ENCODE peak calls at places on chromosomes 6 and 20, in ten cellular contexts. J is GM23338; V is lower lobe of right lung; C is Peyer's patch; X is HL-60; H is A549; T is CD4-positive, alpha-beta T cell; Z is endothelial cell; L is heart left ventricle; G is pancreas. K is an unnamed sample.

GRCh38 chr6:45724511-45724910 is 291.1 kb downstream of the CLIC5 start:
- DNase-seq in J (no peak), V (no peak), C (no peak), X (no peak), H (no peak), T (no peak), Z (no peak), L (no peak), G (no peak), K (no peak)

GRCh38 chr20:53876956-53877355 is 193.4 kb downstream of the BCAS1 start:
- DNase-seq in J (no peak), V (no peak), C (no peak), X (no peak), H (no peak), T (no peak), Z (no peak), L (no peak), G (no peak), K (no peak)

GRCh38 chr6:123074616-123075015 is 78.6 kb downstream of the CLVS2 start:
- DNase-seq in J (no peak), V (no peak), C (no peak), X (no peak), H (no peak), T (no peak), Z (no peak), L (no peak), G (no peak), K (no peak)

GRCh38 chr20:3312940-3313656 is 74.1 kb upstream of the SLC4A11 start:
- DNase-seq in J (no peak), V (no peak), C (no peak), X (peak; percentile 80), H (peak; percentile 24), T (no peak), Z (no peak), L (no peak), G (no peak), K (no peak)

GRCh38 chr6:30548375-30548774 is 7.9 kb downstream of the GNL1 start:
- DNase-seq in J (no peak), V (no peak), C (no peak), X (no peak), H (no peak), T (no peak), Z (no peak), L (no peak), G (no peak), K (no peak)

GRCh38 chr6:157768304-157768703 is 54.7 kb upstream of the SNX9 start:
- DNase-seq in J (no peak), V (no peak), C (no peak), X (no peak), H (no peak), T (no peak), Z (no peak), L (no peak), G (no peak), K (no peak)

GRCh38 chr6:33958863-33959651 is 155.3 kb upstream of the MLN start:
- DNase-seq in J (no peak), V (no peak), C (no peak), X (no peak), H (no peak), T (no peak), Z (no peak), L (no peak), G (no peak), K (no peak)

GRCh38 chr6:162358625-162359024 is 368.9 kb downstream of the PRKN start:
- DNase-seq in J (no peak), V (no peak), C (no peak), X (no peak), H (no peak), T (no peak), Z (no peak), L (no peak), G (no peak), K (no peak)

GRCh38 chr6:3163248-3163594 is 5.9 kb upstream of the TUBB2A start:
- DNase-seq in J (no peak), V (peak; percentile 77), C (no peak), X (peak; percentile 38), H (no peak), T (no peak), Z (no peak), L (no peak), G (no peak), K (no peak)

GRCh38 chr6:95574811-95575210 is 2.5 kb upstream of the MANEA start:
- DNase-seq in J (no peak), V (no peak), C (no peak), X (peak; percentile 74), H (no peak), T (no peak), Z (no peak), L (no peak), G (no peak), K (no peak)

GRCh38 chr6:111606620-111607115 is 990 bp upstream of the TRAF3IP2 start:
- DNase-seq in J (no peak), V (no peak), C (no peak), X (no peak), H (no peak), T (no peak), Z (no peak), L (no peak), G (no peak), K (no peak)

GRCh38 chr20:52747736-52748135 is 224.4 kb upstream of the TSHZ2 start:
- DNase-seq in J (peak; percentile 75), V (no peak), C (no peak), X (no peak), H (no peak), T (no peak), Z (peak; percentile 23), L (no peak), G (no peak), K (no peak)
- TF ChIP-seq CTCF in J (peak; percentile 49), V (no peak), C (no peak), X (no peak), H (no peak), T (no peak), Z (no peak), L (no peak), G (peak; percentile 7), K (no peak)

DNA sequence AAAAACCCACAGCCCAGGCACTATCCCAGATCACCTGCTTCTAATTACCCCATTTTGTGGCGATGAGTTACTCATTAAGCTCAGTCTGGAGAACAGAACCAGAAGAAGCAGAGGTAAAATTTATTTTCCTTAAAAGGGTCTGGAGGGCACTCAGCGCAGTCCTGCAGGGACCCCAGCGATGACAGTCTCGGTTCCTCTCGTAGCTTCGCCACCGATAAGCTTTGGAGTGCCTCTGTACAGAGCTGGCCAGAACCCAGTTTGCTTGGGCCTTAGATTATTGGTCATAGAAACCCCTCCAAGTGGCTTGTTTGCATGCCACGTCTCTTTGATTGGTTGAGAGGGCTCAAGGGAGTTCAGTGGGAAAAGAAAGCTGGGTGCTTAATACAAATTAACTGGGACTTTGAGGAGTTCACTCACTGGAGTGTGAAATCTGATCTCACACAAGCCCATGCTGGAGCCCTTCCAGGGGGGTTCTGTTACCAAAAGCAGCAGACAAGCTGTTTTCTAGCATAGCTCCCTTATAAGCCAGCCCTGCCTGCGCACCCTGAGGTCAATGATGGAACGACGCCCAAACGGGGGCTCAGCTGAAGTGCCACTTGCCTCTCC is 158.5 kb upstream of the ARID1B start:
- DNase-seq in J (peak; percentile 75), V (no peak), C (no peak), X (no peak), H (no peak), T (no peak), Z (no peak), L (no peak), G (no peak), K (no peak)
- TF ChIP-seq CTCF in J (peak; percentile 33), V (no peak), C (no peak), X (no peak), H (no peak), T (no peak), Z (no peak), L (no peak), G (no peak), K (no peak)

GRCh38 chr20:30912006-30912660 is 345.3 kb upstream of the DEFB115 start:
- DNase-seq in J (peak; percentile 79), V (peak; percentile 10), C (no peak), X (no peak), H (no peak), T (no peak), Z (no peak), L (no peak), G (no peak), K (no peak)
- TF ChIP-seq CTCF in J (no peak), V (no peak), C (no peak), X (no peak), H (no peak), T (no peak), Z (no peak), L (no peak), G (no peak), K (no peak)

GRCh38 chr6:154341326-154341725 is 15.3 kb downstream of the IPCEF1 start:
- DNase-seq in J (no peak), V (no peak), C (no peak), X (no peak), H (no peak), T (no peak), Z (no peak), L (no peak), G (no peak), K (no peak)

GRCh38 chr6:154345811-154346210 is 10.8 kb downstream of the IPCEF1 start:
- DNase-seq in J (no peak), V (no peak), C (no peak), X (no peak), H (no peak), T (no peak), Z (no peak), L (no peak), G (no peak), K (no peak)

GRCh38 chr6:154347981-154348380 is 8.6 kb downstream of the IPCEF1 start:
- DNase-seq in J (no peak), V (no peak), C (no peak), X (no peak), H (no peak), T (no peak), Z (no peak), L (no peak), G (no peak), K (no peak)

GRCh38 chr6:154341876-154342275 is 14.7 kb downstream of the IPCEF1 start:
- DNase-seq in J (no peak), V (no peak), C (no peak), X (no peak), H (no peak), T (no peak), Z (no peak), L (no peak), G (no peak), K (no peak)

DNA sequence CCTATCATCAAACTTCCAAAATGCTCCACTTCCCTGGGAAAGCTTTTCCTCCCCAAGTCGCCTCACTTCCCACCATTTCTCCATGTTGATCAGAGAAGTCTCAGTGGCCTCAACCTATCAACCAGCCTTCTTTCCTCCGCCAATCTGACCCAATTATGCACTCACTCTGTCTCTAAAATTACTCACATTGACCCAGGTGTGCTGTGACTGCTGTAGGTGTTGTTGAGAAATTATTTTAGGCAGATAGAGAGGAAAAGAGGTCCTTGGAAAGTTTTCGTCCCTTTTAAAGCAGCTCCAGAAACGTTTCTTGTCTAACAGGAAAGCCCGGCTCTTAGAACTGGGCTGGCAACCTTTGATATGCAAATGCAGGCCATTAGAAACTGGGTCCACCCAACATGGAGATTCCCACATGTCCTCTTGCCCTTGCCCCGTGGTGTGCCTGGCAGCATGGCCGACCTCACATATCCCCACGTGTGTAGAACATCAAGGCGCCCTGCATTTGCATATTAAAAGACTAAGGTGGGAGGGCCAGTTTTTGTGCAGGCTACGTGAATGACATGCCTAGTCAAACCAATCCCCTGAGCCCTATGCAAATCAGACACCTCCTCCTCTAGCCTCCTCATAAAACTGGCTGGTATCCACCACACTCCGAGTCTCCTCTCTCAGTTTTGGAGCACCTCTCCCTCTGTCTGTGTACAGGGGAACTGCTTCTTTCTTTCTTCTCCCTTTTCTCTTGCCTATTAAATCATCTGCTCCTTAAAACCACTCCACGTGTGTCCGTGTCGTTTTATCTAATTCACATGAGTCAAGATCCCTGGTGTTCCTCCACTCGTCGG is 12.9 kb downstream of the IPCEF1 start:
- DNase-seq in J (peak; percentile 85), V (peak; percentile 76), C (no peak), X (no peak), H (no peak), T (no peak), Z (no peak), L (peak; percentile 27), G (peak; percentile 63), K (no peak)
- TF ChIP-seq CTCF in J (peak; percentile 52), V (peak; percentile 27), C (no peak), X (no peak), H (no peak), T (no peak), Z (no peak), L (no peak), G (peak; percentile 12), K (no peak)

K was measured in activated B cell treated with CpG ODN at 0.5 μM for 24 hours.